ENCODE peak calls at places on chromosomes 4 and X, in six cellular contexts. J is Caco-2, F is spleen, Q is right lobe of liver, W is GM23338, H is ovary. D is an unnamed sample. For H3K4me1 and H3K27me3, the result is how much of the 10 kb centered on the place peaks cover.

GRCh38 chrX:124690495-124690894 is 344.1 kb downstream of the SH2D1A start:
- DNase-seq in J (no peak), F (no peak), Q (no peak), W (no peak), H (no peak), D (peak)

GRCh38 chrX:65783746-65784145 is 116.3 kb downstream of the MSN start:
- DNase-seq in J (no peak), F (no peak), Q (no peak), W (no peak), H (no peak), D (no peak)

GRCh38 chrX:17737707-17738001 is 361 bp downstream of the SCML1 start:
- DNase-seq in J (no peak), F (no peak), Q (no peak), W (no peak), H (no peak), D (no peak)

GRCh38 chr4:128543726-128544125 is 256.1 kb upstream of the PGRMC2 start:
- DNase-seq in J (no peak), F (no peak), Q (no peak), W (no peak), H (no peak), D (no peak)

GRCh38 chrX:3178329-3178728 is 137.1 kb downstream of the ARSF start:
- DNase-seq in J (no peak), F (no peak), Q (no peak), W (no peak), H (no peak), D (no peak)

GRCh38 chr4:61202638-61203495 is 2.7 kb downstream of the ADGRL3 start:
- DNase-seq in J (no peak), F (no peak), Q (no peak), W (peak), H (no peak), D (peak)

GRCh38 chr4:176548571-176548970 is 228.8 kb downstream of the SPCS3 start:
- DNase-seq in J (no peak), F (no peak), Q (no peak), W (no peak), H (no peak), D (peak)

GRCh38 chrX:101482296-101482695 is 3.0 kb upstream of the ARMCX4 start:
- DNase-seq in J (no peak), F (no peak), Q (no peak), W (no peak), H (no peak), D (no peak)

GRCh38 chr4:67546971-67547370 is 1.7 kb upstream of the CENPC start:
- DNase-seq in J (no peak), F (no peak), Q (no peak), W (no peak), H (peak), D (no peak)

GRCh38 chr4:77229433-77229832 is 72.4 kb downstream of the CCNG2 start:
- DNase-seq in J (no peak), F (no peak), Q (no peak), W (no peak), H (no peak), D (peak)

GRCh38 chr4:77235289-77235854 is 78.4 kb downstream of the CCNG2 start:
- DNase-seq in J (no peak), F (no peak), Q (no peak), W (no peak), H (no peak), D (no peak)

GRCh38 chr4:77236806-77237205 is 79.8 kb downstream of the CCNG2 start:
- DNase-seq in J (no peak), F (no peak), Q (no peak), W (no peak), H (no peak), D (no peak)

GRCh38 chr4:77226939-77227705 is 70.1 kb downstream of the CCNG2 start:
- DNase-seq in J (no peak), F (no peak), Q (no peak), W (no peak), H (no peak), D (no peak)

GRCh38 chr4:77232653-77233052 is 75.6 kb downstream of the CCNG2 start:
- DNase-seq in J (no peak), F (no peak), Q (no peak), W (no peak), H (no peak), D (peak)
- TF ChIP-seq CTCF in J (no peak), F (no peak), Q (no peak), W (no peak), H (no peak), D (peak)

GRCh38 chr4:19400820-19401219 is 850.9 kb upstream of the SLIT2 start:
- DNase-seq in J (no peak), F (no peak), Q (no peak), W (no peak), H (no peak), D (no peak)

GRCh38 chr4:19406789-19407188 is 844.9 kb upstream of the SLIT2 start:
- DNase-seq in J (no peak), F (no peak), Q (no peak), W (no peak), H (no peak), D (no peak)

GRCh38 chr4:19403786-19404185 is 847.9 kb upstream of the SLIT2 start:
- DNase-seq in J (no peak), F (no peak), Q (no peak), W (no peak), H (no peak), D (no peak)

GRCh38 chr4:19399001-19399400 is 852.7 kb upstream of the SLIT2 start:
- DNase-seq in J (no peak), F (no peak), Q (no peak), W (no peak), H (no peak), D (peak)

DNA sequence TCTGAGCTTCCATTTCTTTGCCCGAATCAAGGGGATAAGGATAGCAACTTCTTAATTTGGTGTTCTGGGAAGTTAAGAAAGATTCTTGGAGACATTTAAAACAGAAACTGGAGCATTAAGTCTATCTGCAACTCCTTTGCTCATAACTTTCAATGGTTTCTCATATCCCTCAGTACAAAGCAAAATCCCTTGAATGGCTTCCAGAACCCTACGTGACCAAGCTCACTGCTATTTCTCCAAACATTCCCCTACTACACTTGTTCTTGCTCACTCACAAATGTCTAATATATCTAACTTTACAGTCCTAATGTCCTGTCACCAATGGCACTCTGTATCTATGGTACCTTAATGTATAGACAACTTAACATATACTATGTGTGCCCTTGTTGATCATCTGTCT is 849.0 kb upstream of the SLIT2 start:
- DNase-seq in J (no peak), F (no peak), Q (no peak), W (no peak), H (no peak), D (no peak)
- H3K4me1 ChIP-seq in J (under half), F (under half), Q (under half), W (under half), H (under half), D (under half)

GRCh38 chr4:1405249-1405635 is 1.0 kb downstream of the NKX1-1 start:
- DNase-seq in J (no peak), F (no peak), Q (no peak), W (no peak), H (no peak), D (no peak)

GRCh38 chr4:1407657-1408333 is 1.6 kb upstream of the NKX1-1 start:
- DNase-seq in J (no peak), F (no peak), Q (peak), W (no peak), H (no peak), D (no peak)

GRCh38 chr4:1405636-1406415 is 416 bp downstream of the NKX1-1 start:
- DNase-seq in J (no peak), F (no peak), Q (no peak), W (peak), H (no peak), D (no peak)

GRCh38 chr4:1406946-1407656 is 859 bp upstream of the NKX1-1 start:
- DNase-seq in J (no peak), F (no peak), Q (no peak), W (peak), H (no peak), D (no peak)

GRCh38 chr4:1406416-1406945 is at the start of gene NKX1-1:
- DNase-seq in J (no peak), F (no peak), Q (no peak), W (peak), H (no peak), D (no peak)
- H3K27me3 ChIP-seq in J (under half), F (half or more), Q (under half), W (half or more), H (under half), D (half or more)

DNA sequence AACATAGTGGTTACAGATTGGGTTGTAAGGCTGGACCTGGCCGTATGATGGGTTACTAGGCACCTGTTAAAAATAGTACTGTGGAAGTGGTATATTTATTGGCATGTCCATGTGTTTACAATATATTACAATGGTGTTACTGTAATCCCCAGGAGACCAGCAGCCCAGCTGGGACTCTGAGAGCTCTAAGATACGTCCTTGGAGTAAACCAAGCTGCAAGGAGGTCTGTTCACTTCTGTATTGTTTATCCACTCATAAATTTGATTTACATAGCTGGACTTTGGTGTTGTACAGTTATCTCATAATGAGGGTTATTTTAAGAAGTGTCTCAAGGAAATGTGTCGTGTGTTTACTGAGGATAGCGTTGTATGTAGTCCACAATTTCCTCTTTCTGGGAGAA is 93.8 kb downstream of the TBL1X start:
- DNase-seq in J (no peak), F (no peak), Q (no peak), W (no peak), H (no peak), D (no peak)
- TF ChIP-seq CTCF in J (no peak), F (no peak), Q (no peak), W (no peak), H (no peak), D (no peak)

GRCh38 chrX:47586043-47586787 is 4.0 kb downstream of the TIMP1 start:
- DNase-seq in J (no peak), F (no peak), Q (no peak), W (no peak), H (peak), D (no peak)
- H3K4me1 ChIP-seq in J (under half), F (under half), Q (under half), W (under half), H (under half), D (under half)

D was measured in foreskin keratinocyte.